ENCODE peak calls at places on chromosomes 11 and 22, in six cellular contexts. One of them, this sample, is unnamed.

GRCh38 chr11:111604392-111605009 is 2.3 kb downstream of the SIK2 start:
- DNase-seq in Peyer's patch: no peak
- DNase-seq in GM12878: peak; percentile 23
- DNase-seq in colonic mucosa: no peak
- DNase-seq in body of pancreas: no peak
- DNase-seq in lung: no peak
- DNase-seq in this sample: peak; percentile 66

GRCh38 chr11:8006349-8006977 is 19.3 kb downstream of the EIF3F start:
- DNase-seq in lung: peak; percentile 53
- DNase-seq in body of pancreas: peak; percentile 74
- DNase-seq in colonic mucosa: peak; percentile 65
- DNase-seq in Peyer's patch: peak; percentile 78
- DNase-seq in GM12878: peak; percentile 7
- DNase-seq in this sample: peak; percentile 61

GRCh38 chr11:120818097-120818496 is 205.8 kb upstream of the TBCEL start:
- DNase-seq in body of pancreas: no peak
- DNase-seq in lung: no peak
- DNase-seq in Peyer's patch: no peak
- DNase-seq in colonic mucosa: no peak
- DNase-seq in GM12878: no peak
- DNase-seq in this sample: no peak

GRCh38 chr11:132137981-132138313 is 767.5 kb downstream of the NTM start:
- DNase-seq in body of pancreas: no peak
- DNase-seq in Peyer's patch: no peak
- DNase-seq in lung: no peak
- DNase-seq in GM12878: no peak
- DNase-seq in colonic mucosa: no peak
- DNase-seq in this sample: no peak

GRCh38 chr11:75268626-75269366 is 28.2 kb downstream of the TPBGL start:
- DNase-seq in colonic mucosa: no peak
- DNase-seq in lung: no peak
- DNase-seq in body of pancreas: no peak
- DNase-seq in GM12878: no peak
- DNase-seq in Peyer's patch: peak; percentile 43
- DNase-seq in this sample: no peak

GRCh38 chr22:42961815-42962214 is 53.1 kb downstream of the PACSIN2 start:
- DNase-seq in lung: no peak
- DNase-seq in GM12878: no peak
- DNase-seq in Peyer's patch: peak; percentile 53
- DNase-seq in body of pancreas: no peak
- DNase-seq in colonic mucosa: no peak
- DNase-seq in this sample: no peak

GRCh38 chr11:103525069-103525468 is 415.8 kb downstream of the DYNC2H1 start:
- DNase-seq in body of pancreas: no peak
- DNase-seq in Peyer's patch: no peak
- DNase-seq in colonic mucosa: no peak
- DNase-seq in GM12878: no peak
- DNase-seq in lung: no peak
- DNase-seq in this sample: peak; percentile 90

GRCh38 chr11:113365895-113366294 is 21.7 kb upstream of the ANKK1 start:
- DNase-seq in colonic mucosa: no peak
- DNase-seq in body of pancreas: no peak
- DNase-seq in GM12878: no peak
- DNase-seq in lung: no peak
- DNase-seq in Peyer's patch: no peak
- DNase-seq in this sample: no peak

GRCh38 chr11:121589946-121590537 is 137.3 kb upstream of the SORL1-AS1 start:
- DNase-seq in Peyer's patch: no peak
- DNase-seq in GM12878: peak; percentile 97
- DNase-seq in body of pancreas: no peak
- DNase-seq in lung: no peak
- DNase-seq in colonic mucosa: no peak
- DNase-seq in this sample: no peak

GRCh38 chr11:844693-845644 is 2.3 kb downstream of the TSPAN4 start:
- DNase-seq in body of pancreas: peak; percentile 92
- DNase-seq in GM12878: no peak
- DNase-seq in lung: peak; percentile 94
- DNase-seq in colonic mucosa: peak; percentile 86
- DNase-seq in Peyer's patch: peak; percentile 85
- DNase-seq in this sample: no peak

GRCh38 chr11:62536301-62536957 is 10.2 kb downstream of the AHNAK start:
- DNase-seq in body of pancreas: no peak
- DNase-seq in lung: no peak
- DNase-seq in colonic mucosa: no peak
- DNase-seq in Peyer's patch: no peak
- DNase-seq in GM12878: no peak
- DNase-seq in this sample: no peak

GRCh38 chr22:24950272-24950902 is 2.1 kb upstream of the KIAA1671 start:
- DNase-seq in Peyer's patch: no peak
- DNase-seq in colonic mucosa: no peak
- DNase-seq in lung: no peak
- DNase-seq in body of pancreas: no peak
- DNase-seq in GM12878: no peak
- DNase-seq in this sample: peak; percentile 70

GRCh38 chr11:87878373-87878779 is 296.9 kb downstream of the RAB38 start:
- DNase-seq in colonic mucosa: peak; percentile 17
- DNase-seq in lung: no peak
- DNase-seq in body of pancreas: peak; percentile 5
- DNase-seq in GM12878: no peak
- DNase-seq in Peyer's patch: no peak
- DNase-seq in this sample: peak; percentile 57

DNA sequence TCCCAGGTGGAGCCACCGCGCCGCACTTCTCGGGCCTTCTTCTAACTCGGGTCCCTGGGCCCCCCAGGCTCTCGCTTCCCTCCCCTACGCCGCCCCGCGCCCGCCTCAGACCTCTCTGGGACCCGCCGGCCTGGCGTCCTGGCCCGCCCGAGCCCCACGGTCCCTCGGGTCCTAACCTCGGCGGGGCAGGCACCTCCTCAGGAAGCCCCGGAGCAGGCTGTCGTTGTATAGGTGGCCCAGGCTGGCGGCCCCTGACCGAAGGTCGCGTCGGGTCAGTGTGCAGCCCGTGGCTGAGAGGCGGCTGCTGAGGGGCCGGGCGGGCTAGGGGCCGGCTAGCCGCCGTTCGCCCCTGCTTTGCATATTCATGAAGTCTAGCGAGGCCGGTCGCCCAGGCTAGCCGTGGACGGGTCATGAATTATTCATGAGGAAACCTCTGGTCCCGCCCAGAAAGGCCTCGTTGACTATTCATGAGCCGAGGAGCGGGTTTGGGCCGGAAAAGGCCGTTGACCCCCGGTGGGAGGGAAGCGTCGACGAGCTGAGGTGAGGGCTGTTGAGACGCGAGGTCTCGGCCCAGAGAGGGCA is at the start of gene HORMAD2:
- DNase-seq in body of pancreas: no peak
- DNase-seq in Peyer's patch: peak; percentile 49
- DNase-seq in lung: peak; percentile 52
- DNase-seq in colonic mucosa: no peak
- DNase-seq in GM12878: no peak
- DNase-seq in this sample: no peak
- H3K4me3 ChIP-seq in body of pancreas: no peak within 1 kb of the TSS
- H3K4me3 ChIP-seq in Peyer's patch: peak within 1 kb of the TSS; percentile 21
- H3K4me3 ChIP-seq in lung: no peak within 1 kb of the TSS
- H3K4me3 ChIP-seq in colonic mucosa: no peak within 1 kb of the TSS
- H3K4me3 ChIP-seq in GM12878: no peak within 1 kb of the TSS
- H3K4me3 ChIP-seq in this sample: no peak within 1 kb of the TSS

DNA sequence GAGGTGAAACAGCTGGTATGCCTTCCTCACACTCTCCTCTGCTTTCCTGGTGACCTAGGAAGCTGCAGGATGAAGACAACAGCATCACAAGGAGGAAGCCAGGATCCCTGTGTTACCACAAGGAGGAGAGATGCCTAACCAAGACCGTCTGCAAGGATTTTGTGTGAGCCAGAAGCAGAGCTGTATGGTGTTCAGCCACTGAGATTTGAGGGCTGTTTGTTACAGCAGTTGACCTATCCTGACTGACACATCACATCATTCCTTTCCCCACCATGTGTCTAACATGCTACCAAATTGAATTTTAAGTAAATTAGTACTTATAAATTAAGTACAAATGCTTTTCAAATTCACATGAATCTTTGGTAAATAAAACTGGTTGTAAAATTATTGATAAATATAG is 8.9 kb upstream of the CHKA start:
- DNase-seq in body of pancreas: no peak
- DNase-seq in GM12878: no peak
- DNase-seq in lung: no peak
- DNase-seq in colonic mucosa: no peak
- DNase-seq in Peyer's patch: no peak
- DNase-seq in this sample: no peak
- TF ChIP-seq CTCF in body of pancreas: no peak
- TF ChIP-seq CTCF in GM12878: no peak
- TF ChIP-seq CTCF in lung: no peak
- TF ChIP-seq CTCF in colonic mucosa: no peak
- TF ChIP-seq CTCF in Peyer's patch: no peak
- TF ChIP-seq CTCF in this sample: no peak

DNA sequence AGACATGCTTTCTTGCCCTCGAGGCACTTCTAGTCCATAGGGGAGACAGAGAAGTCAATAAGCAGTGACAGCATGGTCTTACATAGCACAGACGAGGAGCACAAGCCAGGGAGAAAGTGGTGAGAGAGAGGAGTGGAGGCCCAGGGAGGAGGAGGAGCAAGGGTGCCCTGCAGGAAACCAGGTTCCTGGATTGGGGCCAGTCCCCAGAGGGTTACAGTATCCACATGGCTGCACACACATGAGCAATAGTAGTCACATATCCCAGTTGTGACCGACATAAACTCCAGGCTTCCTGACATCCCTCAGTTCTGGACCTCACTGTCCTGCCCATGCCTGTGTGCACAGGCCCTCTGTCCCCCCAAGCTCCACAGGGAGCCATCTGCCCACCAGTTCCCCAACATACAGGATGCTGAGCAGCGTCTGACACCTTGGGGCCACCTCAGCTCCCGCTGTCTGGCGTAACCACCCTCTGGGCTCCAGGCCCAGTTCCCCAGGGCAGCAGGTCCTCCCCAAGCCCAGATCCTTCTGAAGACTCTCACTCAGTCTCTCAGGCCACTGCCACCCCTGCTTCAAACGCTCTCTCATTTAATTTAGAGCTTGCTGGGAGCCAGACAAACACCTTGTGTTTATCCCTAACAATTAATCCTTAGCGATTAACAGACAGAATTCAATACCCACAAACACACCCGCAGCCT is 53.7 kb downstream of the DSCAML1 start:
- DNase-seq in Peyer's patch: no peak
- DNase-seq in lung: no peak
- DNase-seq in GM12878: no peak
- DNase-seq in body of pancreas: no peak
- DNase-seq in colonic mucosa: no peak
- DNase-seq in this sample: peak; percentile 11
- H3K27me3 ChIP-seq in Peyer's patch: no peaks in the 10 kb centered on the region
- H3K27me3 ChIP-seq in lung: no peaks in the 10 kb centered on the region
- H3K27me3 ChIP-seq in GM12878: peaks cover 2% of the 10 kb centered on the region
- H3K27me3 ChIP-seq in body of pancreas: no peaks in the 10 kb centered on the region
- H3K27me3 ChIP-seq in colonic mucosa: no peaks in the 10 kb centered on the region
- H3K27me3 ChIP-seq in this sample: peaks cover 4% of the 10 kb centered on the region

GRCh38 chr11:9577551-9577950 is 4.1 kb downstream of the WEE1 start:
- DNase-seq in lung: no peak
- DNase-seq in colonic mucosa: no peak
- DNase-seq in GM12878: no peak
- DNase-seq in body of pancreas: no peak
- DNase-seq in Peyer's patch: no peak
- DNase-seq in this sample: peak; percentile 39
- H3K4me3 ChIP-seq in lung: no peak overlapping the region
- H3K4me3 ChIP-seq in colonic mucosa: peak overlapping the region; percentile 4
- H3K4me3 ChIP-seq in GM12878: peak overlapping the region; percentile 90
- H3K4me3 ChIP-seq in body of pancreas: no peak overlapping the region
- H3K4me3 ChIP-seq in Peyer's patch: peak overlapping the region; percentile 82
- H3K4me3 ChIP-seq in this sample: peak overlapping the region; percentile 8

GRCh38 chr22:19845369-19845722 is 9.3 kb downstream of the GNB1L start:
- DNase-seq in colonic mucosa: no peak
- DNase-seq in Peyer's patch: no peak
- DNase-seq in GM12878: no peak
- DNase-seq in lung: no peak
- DNase-seq in body of pancreas: no peak
- DNase-seq in this sample: no peak

GRCh38 chr22:19843857-19844422 is 10.7 kb downstream of the GNB1L start:
- DNase-seq in Peyer's patch: no peak
- DNase-seq in lung: no peak
- DNase-seq in body of pancreas: no peak
- DNase-seq in GM12878: no peak
- DNase-seq in colonic mucosa: no peak
- DNase-seq in this sample: no peak

GRCh38 chr22:19843107-19843856 is 11.4 kb downstream of the GNB1L start:
- DNase-seq in Peyer's patch: no peak
- DNase-seq in colonic mucosa: peak; percentile 17
- DNase-seq in body of pancreas: no peak
- DNase-seq in lung: no peak
- DNase-seq in GM12878: no peak
- DNase-seq in this sample: no peak

GRCh38 chr22:19846620-19847344 is 7.9 kb downstream of the GNB1L start:
- DNase-seq in GM12878: no peak
- DNase-seq in body of pancreas: no peak
- DNase-seq in Peyer's patch: no peak
- DNase-seq in lung: no peak
- DNase-seq in colonic mucosa: no peak
- DNase-seq in this sample: no peak

GRCh38 chr22:19844423-19845368 is 10.0 kb downstream of the GNB1L start:
- DNase-seq in body of pancreas: peak; percentile 57
- DNase-seq in colonic mucosa: peak; percentile 22
- DNase-seq in lung: peak; percentile 59
- DNase-seq in GM12878: no peak
- DNase-seq in Peyer's patch: no peak
- DNase-seq in this sample: peak; percentile 50
- TF ChIP-seq CTCF in body of pancreas: no peak
- TF ChIP-seq CTCF in colonic mucosa: no peak
- TF ChIP-seq CTCF in lung: no peak
- TF ChIP-seq CTCF in GM12878: no peak
- TF ChIP-seq CTCF in Peyer's patch: no peak
- TF ChIP-seq CTCF in this sample: peak; percentile 4

DNA sequence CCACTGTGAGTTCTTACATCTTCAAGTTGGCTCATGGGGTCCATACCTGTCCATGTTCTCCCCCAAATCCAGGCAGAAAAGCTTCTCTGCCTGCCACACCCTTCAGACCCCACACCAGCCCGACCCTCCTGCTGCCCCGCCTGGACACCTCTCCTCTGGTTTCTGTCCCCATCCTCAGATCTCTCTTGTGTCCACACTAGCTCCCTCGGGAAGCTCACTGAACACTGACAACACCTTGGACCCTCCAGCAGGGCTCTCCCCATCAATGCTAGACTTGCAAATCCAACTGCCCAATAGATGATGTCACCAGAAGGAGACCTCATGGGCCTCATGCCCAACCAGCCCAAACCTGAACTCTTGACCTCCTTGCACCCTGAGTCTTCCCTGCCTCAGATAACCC is 2.9 kb downstream of the SCARF2 start:
- DNase-seq in colonic mucosa: no peak
- DNase-seq in GM12878: no peak
- DNase-seq in lung: no peak
- DNase-seq in body of pancreas: no peak
- DNase-seq in Peyer's patch: peak; percentile 26
- DNase-seq in this sample: no peak
- H3K27me3 ChIP-seq in colonic mucosa: peaks cover 82% of the 10 kb centered on the region
- H3K27me3 ChIP-seq in GM12878: peaks cover 14% of the 10 kb centered on the region
- H3K27me3 ChIP-seq in lung: no peaks in the 10 kb centered on the region
- H3K27me3 ChIP-seq in body of pancreas: peaks cover 20% of the 10 kb centered on the region
- H3K27me3 ChIP-seq in Peyer's patch: peaks cover 19% of the 10 kb centered on the region
- H3K27me3 ChIP-seq in this sample: peaks cover 39% of the 10 kb centered on the region